ENCODE peak calls at places on chromosomes 2 and 18, in ten cellular contexts. R, N, L, S, Z, I, J, V, E and K are unnamed samples. For H3K4me1, the result is how much of the 10 kb centered on the place peaks cover.

GRCh38 chr18:70333757-70334156 is 44.9 kb downstream of the SOCS6 start:
- DNase-seq in R (peak), I (peak), Z (no peak), V (no peak), E (no peak), N (no peak), J (no peak), S (no peak), L (no peak), K (no peak)

GRCh38 chr2:142741764-142742269 is 135.6 kb upstream of the KYNU start:
- DNase-seq in I (no peak), L (no peak), J (no peak), V (no peak), E (no peak), S (no peak), Z (no peak), R (no peak), N (no peak), K (no peak)

GRCh38 chr2:108981846-108982245 is 7.2 kb downstream of the EDAR start:
- DNase-seq in N (no peak), L (no peak), J (no peak), E (no peak), Z (no peak), S (no peak), R (no peak), I (no peak), V (no peak), K (no peak)

GRCh38 chr2:225033440-225034390 is 8.6 kb downstream of the DOCK10 start:
- DNase-seq in S (no peak), J (no peak), V (no peak), R (no peak), L (no peak), Z (no peak), N (no peak), E (no peak), I (no peak), K (no peak)

GRCh38 chr2:29314816-29315571 is 199.8 kb downstream of the CLIP4 start:
- DNase-seq in V (no peak), E (peak), I (no peak), Z (no peak), L (no peak), R (no peak), J (no peak), S (peak), N (peak), K (no peak)

GRCh38 chr2:20509766-20510490 is 63.1 kb downstream of the RHOB start:
- DNase-seq in E (peak), S (peak), J (no peak), R (peak), I (peak), L (peak), N (no peak), V (no peak), Z (peak), K (peak)

GRCh38 chr2:170514140-170514539 is 201.0 kb upstream of the SP5 start:
- DNase-seq in J (no peak), L (peak), N (no peak), I (no peak), R (no peak), V (no peak), E (no peak), Z (no peak), S (no peak), K (no peak)

GRCh38 chr18:8962192-8962772 is 140.2 kb upstream of the NDUFV2 start:
- DNase-seq in J (no peak), I (no peak), E (no peak), S (no peak), N (no peak), V (no peak), R (no peak), Z (no peak), L (peak), K (no peak)

GRCh38 chr2:61193670-61194561 is 31.9 kb downstream of the C2orf74 start:
- DNase-seq in N (no peak), I (no peak), S (no peak), Z (no peak), R (no peak), V (no peak), E (no peak), J (no peak), L (no peak), K (no peak)

GRCh38 chr2:1773883-1774282 is 29.6 kb upstream of the PXDN start:
- DNase-seq in J (no peak), Z (no peak), N (no peak), R (no peak), I (no peak), S (peak), V (peak), L (no peak), E (no peak), K (no peak)

GRCh38 chr2:200408428-200409311 is 101.2 kb downstream of the KCTD18 start:
- DNase-seq in N (no peak), J (no peak), Z (peak), L (no peak), S (peak), I (peak), R (peak), E (peak), V (no peak), K (no peak)

GRCh38 chr2:183838295-183838694 is 714.1 kb downstream of the NUP35 start:
- DNase-seq in V (no peak), I (no peak), L (no peak), R (no peak), N (no peak), S (no peak), Z (no peak), E (no peak), J (no peak), K (no peak)

GRCh38 chr2:68835636-68836035 is 35.6 kb downstream of the BMP10 start:
- DNase-seq in S (no peak), J (no peak), Z (no peak), L (no peak), R (no peak), E (no peak), V (no peak), I (no peak), N (no peak), K (no peak)

GRCh38 chr2:168290391-168290790 is 43.0 kb upstream of the STK39 start:
- DNase-seq in V (no peak), Z (no peak), I (no peak), R (no peak), S (no peak), N (no peak), E (no peak), L (no peak), J (no peak), K (no peak)

GRCh38 chr2:215572341-215572848 is 136.5 kb upstream of the FN1 start:
- DNase-seq in N (no peak), L (no peak), V (no peak), J (no peak), R (no peak), S (no peak), E (no peak), I (peak), Z (no peak), K (no peak)

GRCh38 chr18:13449651-13450050 is 231.1 kb downstream of the LDLRAD4 start:
- DNase-seq in Z (no peak), E (no peak), R (no peak), I (no peak), L (no peak), S (no peak), N (no peak), V (no peak), J (no peak), K (no peak)

GRCh38 chr2:182887093-182887492 is 20.7 kb upstream of the FRZB start:
- DNase-seq in E (no peak), V (no peak), J (no peak), Z (no peak), S (no peak), I (no peak), L (no peak), N (no peak), R (no peak), K (no peak)

GRCh38 chr2:46847185-46847710 is 68.4 kb downstream of the MCFD2 start:
- DNase-seq in R (peak), S (peak), N (no peak), Z (no peak), L (peak), I (peak), J (peak), V (peak), E (peak), K (peak)

GRCh38 chr2:214320211-214320610 is 90.6 kb upstream of the VWC2L start:
- DNase-seq in N (no peak), J (no peak), R (no peak), I (no peak), E (no peak), S (no peak), Z (no peak), V (no peak), L (no peak), K (no peak)
- TF ChIP-seq EP300 in N (no peak), J (no peak), R (no peak), I (no peak), E (no peak), S (no peak), Z (no peak), V (no peak), L (no peak), K (no peak)

GRCh38 chr2:232539298-232540231 is at the start of gene CHRNG:
- DNase-seq in L (peak), I (no peak), V (peak), S (peak), R (no peak), J (no peak), E (no peak), N (no peak), Z (no peak), K (peak)
- TF ChIP-seq POLR2A in L (no peak), I (no peak), V (no peak), S (no peak), R (no peak), J (no peak), E (no peak), N (peak), Z (no peak), K (no peak)

GRCh38 chr2:162430323-162430722 is 86.4 kb downstream of the GCA start:
- DNase-seq in J (no peak), S (peak), L (no peak), I (peak), V (no peak), N (no peak), R (no peak), Z (no peak), E (no peak), K (no peak)

GRCh38 chr2:162435157-162435556 is 91.2 kb downstream of the GCA start:
- DNase-seq in N (no peak), J (no peak), L (no peak), R (no peak), S (no peak), Z (no peak), V (no peak), I (no peak), E (no peak), K (no peak)

DNA sequence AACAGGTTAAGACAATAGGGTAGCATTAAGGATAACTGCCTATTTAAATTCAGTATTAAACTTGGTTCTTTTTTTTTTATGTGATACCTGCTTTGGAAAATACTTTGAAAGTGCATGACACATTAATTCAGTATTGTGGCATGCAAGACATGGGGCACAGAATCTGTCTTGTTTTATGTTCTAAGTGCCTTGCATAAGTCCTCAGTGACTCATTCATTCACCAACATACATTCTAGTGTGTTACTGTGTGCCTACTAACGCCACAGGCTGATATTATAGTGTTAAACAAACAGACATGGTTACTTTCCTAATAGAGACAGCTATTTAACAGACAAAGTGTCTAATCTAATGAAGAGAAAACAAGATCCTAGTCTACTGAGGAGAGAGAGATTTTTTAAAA is 91.7 kb downstream of the GCA start:
- DNase-seq in V (no peak), I (peak), Z (no peak), J (no peak), E (no peak), N (no peak), R (no peak), S (no peak), L (no peak), K (no peak)
- H3K4me1 ChIP-seq in V (under half), I (under half), Z (under half), J (under half), E (under half), N (under half), R (under half), S (under half), L (under half), K (under half)

DNA sequence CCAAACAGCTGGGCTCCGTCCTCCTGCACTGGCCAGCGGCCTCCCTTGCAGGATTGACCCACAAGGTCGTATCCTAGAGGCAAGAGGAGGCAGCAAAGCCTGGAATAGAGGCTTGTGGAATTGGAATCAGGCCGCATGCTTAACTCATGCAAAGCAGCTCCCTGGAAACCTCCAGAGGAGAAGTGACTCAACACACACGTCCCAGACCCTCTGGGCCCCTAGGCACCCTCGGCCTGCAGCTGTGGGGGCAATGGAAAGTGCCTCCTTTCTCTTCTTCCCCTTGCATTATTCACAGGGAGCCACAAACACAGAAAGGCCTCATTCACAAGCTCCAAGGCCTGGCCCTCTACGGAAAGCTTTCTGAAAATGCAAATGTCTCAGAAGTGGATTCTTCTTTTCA is 19.5 kb downstream of the SPATA3 start:
- DNase-seq in Z (no peak), R (no peak), J (no peak), E (no peak), I (no peak), L (no peak), S (no peak), V (no peak), N (no peak), K (no peak)
- TF ChIP-seq EP300 in Z (no peak), R (no peak), J (no peak), E (no peak), I (no peak), L (no peak), S (no peak), V (no peak), N (no peak), K (no peak)

DNA sequence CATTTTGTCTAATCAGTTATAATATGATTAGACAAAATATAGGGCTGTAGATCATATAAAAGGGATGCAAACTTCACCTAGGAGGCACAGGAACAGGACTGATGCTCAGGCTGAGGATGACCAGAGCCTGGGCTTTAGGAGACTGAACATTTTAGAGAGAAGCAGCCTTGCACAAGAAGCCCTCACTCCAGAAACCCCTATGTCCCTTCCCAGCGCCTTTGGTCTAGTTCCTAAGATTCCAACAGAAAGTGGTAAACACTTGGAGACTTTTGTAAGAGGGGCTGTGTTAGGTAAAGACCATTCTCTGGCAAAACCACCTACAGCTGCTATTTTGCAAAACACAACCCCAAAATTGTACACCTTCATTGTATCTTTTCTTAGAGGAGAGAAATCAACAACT is 33.2 kb downstream of the GPATCH11 start:
- DNase-seq in V (no peak), Z (no peak), L (no peak), I (no peak), N (no peak), R (no peak), S (no peak), E (no peak), J (no peak), K (no peak)
- TF ChIP-seq POLR2A in V (no peak), Z (no peak), L (no peak), I (no peak), N (no peak), R (no peak), S (no peak), E (no peak), J (no peak), K (no peak)